ENCODE peak calls at places on chromosomes 11 and 22, in nine cellular contexts. W is IMR-90, B is GM23248, Y is PC-3, M is Peyer's patch, R is cardiac muscle cell, Z is suprapubic skin, C is hepatocyte, U is body of pancreas. F is an unnamed sample. For H3K27me3 and H3K36me3, the result is how much of the 10 kb centered on the place peaks cover.

GRCh38 chr11:114172871-114173444 is 113.4 kb downstream of the ZBTB16 start:
- DNase-seq in W (no peak), B (no peak), Y (no peak), M (no peak), R (peak), Z (peak), C (no peak), U (no peak), F (no peak)

GRCh38 chr11:102347526-102348331 is 715 bp downstream of the BIRC2 start:
- DNase-seq in W (peak), B (peak), Y (peak), M (no peak), R (peak), Z (no peak), C (peak), U (peak), F (peak)

GRCh38 chr22:50191041-50191740 is 5.5 kb downstream of the TRABD start:
- DNase-seq in W (no peak), B (no peak), Y (no peak), M (peak), R (peak), Z (no peak), C (no peak), U (peak), F (no peak)

GRCh38 chr11:46348986-46349401 is 1.7 kb downstream of the DGKZ start:
- DNase-seq in W (no peak), B (no peak), Y (no peak), M (peak), R (no peak), Z (no peak), C (no peak), U (no peak), F (no peak)

GRCh38 chr11:71502871-71503435 is 24.1 kb upstream of the KRTAP5-7 start:
- DNase-seq in W (no peak), B (no peak), Y (no peak), M (no peak), R (no peak), Z (no peak), C (no peak), U (no peak), F (no peak)

GRCh38 chr11:33802414-33802950 is 28.2 kb upstream of the FBXO3 start:
- DNase-seq in W (peak), B (peak), Y (peak), M (no peak), R (peak), Z (no peak), C (peak), U (peak), F (peak)

GRCh38 chr11:10139656-10140055 is 154.4 kb downstream of the SBF2 start:
- DNase-seq in W (peak), B (peak), Y (peak), M (no peak), R (no peak), Z (no peak), C (peak), U (no peak), F (no peak)

GRCh38 chr11:45803981-45804805 is 756 bp upstream of the SLC35C1 start:
- DNase-seq in W (peak), B (peak), Y (peak), M (peak), R (peak), Z (peak), C (peak), U (peak), F (peak)

GRCh38 chr11:71191201-71191600 is 61.2 kb downstream of the SHANK2 start:
- DNase-seq in W (no peak), B (no peak), Y (no peak), M (no peak), R (no peak), Z (no peak), C (no peak), U (no peak), F (no peak)

GRCh38 chr11:225734-226453 is 10.2 kb downstream of the SIRT3 start:
- DNase-seq in W (peak), B (peak), Y (no peak), M (no peak), R (no peak), Z (no peak), C (no peak), U (no peak), F (no peak)

GRCh38 chr22:46011627-46012181 is 34.7 kb upstream of the WNT7B start:
- DNase-seq in W (no peak), B (no peak), Y (no peak), M (no peak), R (no peak), Z (peak), C (no peak), U (no peak), F (peak)

GRCh38 chr11:3162410-3163240 is 2.5 kb downstream of the OSBPL5 start:
- DNase-seq in W (no peak), B (no peak), Y (no peak), M (no peak), R (no peak), Z (no peak), C (no peak), U (no peak), F (no peak)

GRCh38 chr22:49967333-49968241 is 7.0 kb downstream of the PIM3 start:
- DNase-seq in W (no peak), B (peak), Y (no peak), M (peak), R (peak), Z (peak), C (peak), U (peak), F (peak)

GRCh38 chr11:27183672-27184457 is 143.2 kb downstream of the BBOX1 start:
- DNase-seq in W (peak), B (peak), Y (peak), M (peak), R (peak), Z (no peak), C (peak), U (peak), F (peak)

GRCh38 chr11:69040581-69041260 is 8.0 kb upstream of the TPCN2 start:
- DNase-seq in W (peak), B (peak), Y (no peak), M (no peak), R (no peak), Z (no peak), C (no peak), U (peak), F (peak)

GRCh38 chr22:26848244-26848920 is 191.0 kb downstream of the MIAT start:
- DNase-seq in W (no peak), B (no peak), Y (no peak), M (no peak), R (no peak), Z (no peak), C (no peak), U (no peak), F (peak)

GRCh38 chr11:134533511-134533910 is 121.5 kb upstream of the B3GAT1 start:
- DNase-seq in W (no peak), B (no peak), Y (no peak), M (no peak), R (no peak), Z (peak), C (no peak), U (no peak), F (no peak)

GRCh38 chr11:9057032-9057431 is 34.4 kb downstream of the SCUBE2 start:
- DNase-seq in W (peak), B (peak), Y (no peak), M (no peak), R (no peak), Z (no peak), C (no peak), U (no peak), F (no peak)

GRCh38 chr22:17046949-17047348 is 37.9 kb upstream of the IL17RA start:
- DNase-seq in W (no peak), B (no peak), Y (no peak), M (no peak), R (no peak), Z (no peak), C (no peak), U (no peak), F (no peak)
- H3K4me3 ChIP-seq in W (no peak), B (no peak), Y (no peak), M (no peak), R (no peak), Z (no peak), C (no peak), U (no peak), F (no peak)

DNA sequence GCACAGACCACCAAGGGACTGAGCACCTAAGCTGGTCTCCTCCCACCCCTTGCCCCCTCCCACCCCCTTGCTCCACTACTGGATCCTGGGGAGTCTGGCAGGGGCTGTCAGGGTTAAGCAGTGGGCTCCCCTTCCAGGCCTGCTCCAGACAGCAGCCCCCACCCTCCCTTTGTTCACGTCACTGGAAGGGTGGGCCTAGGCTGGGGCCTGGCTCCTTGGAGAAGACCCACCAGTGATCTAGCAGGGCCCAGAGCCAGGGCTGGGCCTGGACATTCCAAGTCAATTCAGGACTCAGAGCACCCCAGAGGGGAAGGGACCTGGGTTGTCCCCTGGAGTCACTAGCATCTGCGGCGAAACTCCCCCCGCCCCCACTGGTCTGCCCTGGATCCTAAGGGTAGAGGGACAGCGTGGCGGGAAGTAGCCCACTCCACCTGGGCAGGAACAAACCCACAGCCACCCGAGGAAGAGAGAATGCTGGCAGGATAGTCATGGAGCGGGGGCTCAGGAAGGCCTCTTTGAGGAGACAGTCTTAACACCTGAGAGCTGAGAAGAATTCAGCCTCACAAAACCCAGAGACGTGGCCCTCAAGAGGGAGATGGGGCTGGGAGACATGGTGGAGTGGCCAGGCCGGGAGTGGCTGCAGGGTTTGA is 45.8 kb downstream of the IGLL1 start:
- DNase-seq in W (no peak), B (no peak), Y (no peak), M (no peak), R (no peak), Z (peak), C (no peak), U (no peak), F (no peak)
- H3K27me3 ChIP-seq in W (under half), B (under half), Y (under half), M (under half), R (under half), Z (under half), C (under half), U (under half), F (under half)

DNA sequence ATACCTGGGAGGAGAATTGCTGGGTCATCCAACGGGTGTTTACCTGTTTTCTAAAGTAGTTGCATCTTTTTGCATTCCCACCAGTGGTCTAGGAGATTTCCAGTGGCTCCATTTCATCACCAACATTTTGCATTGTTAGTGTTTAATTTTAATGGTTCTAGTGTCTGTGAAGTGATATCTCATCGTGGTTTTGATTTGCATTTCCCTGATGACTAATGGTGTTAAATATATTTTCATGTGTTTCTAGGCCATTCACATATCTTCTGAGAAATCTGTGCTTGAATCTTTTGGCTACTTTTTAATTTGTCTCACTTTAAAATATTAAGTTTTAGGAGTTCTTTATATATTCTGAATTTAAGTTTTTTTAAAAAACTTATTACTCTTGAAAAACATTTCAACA is 439.6 kb downstream of the TMEM135 start:
- DNase-seq in W (no peak), B (no peak), Y (no peak), M (no peak), R (no peak), Z (no peak), C (no peak), U (no peak), F (no peak)
- H3K36me3 ChIP-seq in W (under half), B (under half), Y (under half), M (under half), R (under half), Z (under half), C (under half), U (under half), F (under half)

DNA sequence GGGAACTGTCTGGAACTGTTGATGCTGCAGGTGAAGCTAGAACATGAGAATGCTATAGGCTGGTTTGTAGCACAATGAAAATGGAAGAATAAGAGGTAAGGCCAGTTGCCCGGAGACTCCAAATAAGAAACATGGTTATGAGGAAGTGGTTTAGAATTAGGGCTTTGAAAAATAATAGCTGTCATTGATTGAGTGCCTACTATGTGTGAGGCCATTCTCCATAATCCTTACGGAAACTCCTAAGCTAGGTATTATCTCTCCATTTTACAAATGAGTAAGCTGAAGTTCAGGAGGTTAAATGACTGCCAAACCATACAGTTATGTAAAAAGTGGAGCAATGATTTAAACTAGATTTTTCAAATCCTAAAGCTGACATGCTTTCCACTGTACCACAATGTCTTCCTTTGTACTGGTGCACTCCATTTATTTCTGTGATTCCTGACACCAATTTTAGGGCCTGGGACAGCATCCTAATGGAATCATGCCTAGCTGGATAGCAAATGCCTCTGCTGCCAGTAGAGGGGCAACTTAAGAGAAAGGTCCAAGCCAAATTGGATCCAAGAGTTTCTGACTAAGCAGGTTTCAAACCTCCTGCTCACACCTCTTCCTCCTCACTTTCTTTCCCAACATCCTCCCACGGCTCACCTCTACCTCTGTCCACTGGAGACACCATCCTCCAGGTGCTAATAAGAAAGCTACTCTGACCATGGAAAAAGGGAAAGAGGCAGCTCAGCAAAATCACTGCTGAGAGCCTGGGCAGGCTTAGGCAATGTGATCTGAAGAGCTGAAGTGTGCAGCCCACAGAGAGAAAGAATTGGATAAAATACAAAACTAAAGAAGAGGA is 46.9 kb upstream of the PICALM start:
- DNase-seq in W (peak), B (peak), Y (peak), M (no peak), R (no peak), Z (no peak), C (no peak), U (no peak), F (no peak)
- H3K4me3 ChIP-seq in W (no peak), B (peak), Y (peak), M (no peak), R (no peak), Z (no peak), C (no peak), U (no peak), F (no peak)

DNA sequence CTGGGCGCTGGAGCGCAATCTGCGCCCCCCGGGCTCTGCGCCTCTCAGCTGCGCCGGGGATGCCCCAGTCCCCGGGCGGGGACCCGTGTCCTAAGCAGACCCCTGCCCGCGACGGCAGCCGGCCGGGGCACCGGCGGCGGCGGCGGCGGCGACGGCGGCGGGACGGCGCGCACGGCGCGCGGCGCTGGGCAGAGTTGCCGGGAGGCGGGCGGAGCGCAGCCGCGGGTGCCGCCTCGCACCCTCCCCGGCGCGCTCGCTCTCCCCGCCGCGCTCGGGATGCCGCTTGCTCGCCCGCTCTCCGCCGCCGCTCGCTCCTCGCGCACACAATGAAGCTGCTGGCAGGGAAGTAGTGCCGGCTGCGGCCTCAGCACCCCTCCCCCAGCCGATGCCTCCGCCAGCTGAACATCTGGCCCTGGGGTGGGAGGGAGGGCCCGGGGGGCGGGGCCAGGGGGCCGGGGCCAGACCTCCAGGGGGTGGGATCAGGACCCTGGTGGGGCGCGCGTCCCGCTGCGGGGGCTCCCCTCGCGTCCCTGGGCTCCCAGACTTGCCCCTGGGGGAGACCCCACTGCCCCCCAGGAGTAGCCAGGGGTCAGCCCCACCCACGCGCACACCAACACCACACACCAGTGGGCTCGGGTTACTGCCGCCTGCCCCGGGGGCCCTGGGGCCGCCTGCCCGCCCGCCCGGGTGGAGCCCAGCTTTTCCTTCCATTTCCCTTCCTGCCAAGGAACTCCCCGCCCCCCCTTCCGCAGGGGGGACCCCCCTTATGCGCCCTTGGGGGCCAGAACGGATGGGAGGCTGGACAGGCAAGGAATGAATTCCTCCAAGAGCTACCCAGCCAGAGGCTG is at the start of gene RCOR2:
- DNase-seq in W (peak), B (peak), Y (peak), M (peak), R (peak), Z (no peak), C (peak), U (peak), F (peak)
- H3K27me3 ChIP-seq in W (under half), B (under half), Y (under half), M (under half), R (under half), Z (under half), C (under half), U (under half), F (under half)

GRCh38 chr11:96761451-96761850 is 371.6 kb downstream of the JRKL start:
- DNase-seq in W (no peak), B (no peak), Y (no peak), M (no peak), R (no peak), Z (no peak), C (no peak), U (no peak), F (no peak)
- H3K36me3 ChIP-seq in W (under half), B (under half), Y (under half), M (under half), R (under half), Z (under half), C (under half), U (under half), F (under half)

GRCh38 chr11:123069878-123070821 is 8.2 kb upstream of the HSPA8 start:
- DNase-seq in W (no peak), B (no peak), Y (no peak), M (no peak), R (no peak), Z (no peak), C (no peak), U (no peak), F (no peak)
- H3K4me3 ChIP-seq in W (no peak), B (no peak), Y (no peak), M (peak), R (no peak), Z (peak), C (no peak), U (no peak), F (no peak)

GRCh38 chr11:62923634-62924411 is 2.7 kb upstream of the CHRM1 start:
- DNase-seq in W (no peak), B (peak), Y (no peak), M (no peak), R (peak), Z (no peak), C (no peak), U (no peak), F (no peak)
- H3K27me3 ChIP-seq in W (half or more), B (under half), Y (under half), M (under half), R (under half), Z (half or more), C (half or more), U (under half), F (under half)

GRCh38 chr22:19387575-19387974 is 44.0 kb downstream of the HIRA start:
- DNase-seq in W (no peak), B (no peak), Y (no peak), M (no peak), R (no peak), Z (no peak), C (no peak), U (no peak), F (no peak)

GRCh38 chr22:19385221-19385906 is 46.2 kb downstream of the HIRA start:
- DNase-seq in W (no peak), B (no peak), Y (no peak), M (no peak), R (no peak), Z (no peak), C (no peak), U (no peak), F (no peak)

GRCh38 chr22:19382240-19382639 is 49.3 kb downstream of the HIRA start:
- DNase-seq in W (no peak), B (no peak), Y (no peak), M (no peak), R (no peak), Z (no peak), C (no peak), U (no peak), F (no peak)

GRCh38 chr22:19386248-19386647 is 45.3 kb downstream of the HIRA start:
- DNase-seq in W (no peak), B (no peak), Y (no peak), M (no peak), R (no peak), Z (no peak), C (no peak), U (no peak), F (no peak)

GRCh38 chr22:19383292-19383691 is 48.2 kb downstream of the HIRA start:
- DNase-seq in W (no peak), B (no peak), Y (no peak), M (no peak), R (no peak), Z (no peak), C (no peak), U (peak), F (no peak)
- H3K36me3 ChIP-seq in W (under half), B (under half), Y (under half), M (under half), R (half or more), Z (half or more), C (under half), U (under half), F (under half)

GRCh38 chr11:17197431-17197898 is 10.3 kb downstream of the PIK3C2A start:
- DNase-seq in W (peak), B (peak), Y (peak), M (no peak), R (no peak), Z (no peak), C (peak), U (no peak), F (no peak)
- H3K4me3 ChIP-seq in W (no peak), B (no peak), Y (peak), M (no peak), R (no peak), Z (no peak), C (no peak), U (no peak), F (no peak)